ENCODE peak calls at places on chromosomes 2 and 18, in eight cellular contexts. L, R, W, C, V, Q, I and O are unnamed samples.

GRCh38 chr2:72949045-72949444 is 31.7 kb downstream of the EMX1 start:
- DNase-seq in L (no peak), R (no peak), W (no peak), C (no peak), V (no peak), Q (no peak), I (no peak), O (no peak)

GRCh38 chr18:46374850-46375249 is 270.7 kb downstream of the HAUS1 start:
- DNase-seq in L (no peak), R (no peak), W (no peak), C (peak; percentile 56), V (no peak), Q (no peak), I (no peak), O (peak; percentile 35)

GRCh38 chr2:11665028-11665427 is 5.0 kb downstream of the NTSR2 start:
- DNase-seq in L (no peak), R (no peak), W (no peak), C (no peak), V (no peak), Q (no peak), I (no peak), O (no peak)

GRCh38 chr2:41950440-41950960 is 97.3 kb upstream of the PKDCC start:
- DNase-seq in L (no peak), R (no peak), W (no peak), C (no peak), V (no peak), Q (no peak), I (no peak), O (no peak)

GRCh38 chr18:22601481-22601880 is 183.8 kb upstream of the CTAGE1 start:
- DNase-seq in L (no peak), R (no peak), W (no peak), C (no peak), V (no peak), Q (no peak), I (no peak), O (no peak)

GRCh38 chr18:10412933-10413332 is 41.5 kb upstream of the APCDD1 start:
- DNase-seq in L (no peak), R (no peak), W (peak; percentile 29), C (no peak), V (no peak), Q (no peak), I (no peak), O (no peak)

GRCh38 chr2:3651686-3652516 is 6.1 kb upstream of the ALLC start:
- DNase-seq in L (peak; percentile 57), R (peak; percentile 98), W (peak; percentile 40), C (peak; percentile 74), V (peak; percentile 90), Q (no peak), I (no peak), O (peak; percentile 94)

GRCh38 chr2:222655406-222655747 is 515 bp downstream of the FARSB start:
- DNase-seq in L (no peak), R (peak; percentile 74), W (peak; percentile 59), C (no peak), V (no peak), Q (no peak), I (no peak), O (no peak)

GRCh38 chr18:30903566-30903965 is 139.0 kb downstream of the DSC3 start:
- DNase-seq in L (no peak), R (no peak), W (peak; percentile 93), C (no peak), V (no peak), Q (no peak), I (no peak), O (no peak)

GRCh38 chr2:40201425-40201824 is 250.5 kb downstream of the SLC8A1 start:
- DNase-seq in L (no peak), R (no peak), W (peak; percentile 17), C (no peak), V (no peak), Q (no peak), I (no peak), O (no peak)

GRCh38 chr2:2641541-2642410 is 310.7 kb upstream of the MYT1L start:
- DNase-seq in L (no peak), R (no peak), W (peak; percentile 87), C (peak; percentile 23), V (no peak), Q (no peak), I (no peak), O (no peak)

GRCh38 chr2:157413342-157414035 is 30.4 kb downstream of the CYTIP start:
- DNase-seq in L (peak; percentile 9), R (no peak), W (no peak), C (no peak), V (peak; percentile 43), Q (no peak), I (no peak), O (no peak)

GRCh38 chr2:66805136-66805535 is 370.2 kb downstream of the MEIS1 start:
- DNase-seq in L (no peak), R (no peak), W (no peak), C (no peak), V (no peak), Q (no peak), I (no peak), O (no peak)

GRCh38 chr2:233354971-233355574 is 779 bp downstream of the DGKD start:
- DNase-seq in L (peak; percentile 16), R (peak; percentile 77), W (peak; percentile 35), C (peak; percentile 64), V (no peak), Q (no peak), I (no peak), O (no peak)